ENCODE peak calls at places on chromosomes 3 and 15, in nine cellular contexts. V is colonic mucosa, Z is thoracic aorta, W is tibial nerve, G is PC-3, O is BE2C, R is cardiac muscle cell, P is mesendoderm, H is breast epithelium. L is an unnamed sample. For H3K4me1, the result is how much of the 10 kb centered on the place peaks cover.

GRCh38 chr3:14319654-14320182 is 82.7 kb upstream of the SLC6A6 start:
- DNase-seq in Z (no peak), P (peak), W (no peak), V (peak), R (peak), G (peak), H (no peak), O (peak), L (peak)

GRCh38 chr15:100929641-100930042 is 10.5 kb downstream of the LRRK1 start:
- DNase-seq in V (no peak), Z (no peak), P (peak), R (peak), H (no peak), O (no peak), W (no peak), G (no peak), L (no peak)

GRCh38 chr3:39668420-39668819 is 141.0 kb upstream of the MYRIP start:
- DNase-seq in G (peak), R (peak), W (no peak), Z (no peak), P (peak), H (no peak), V (no peak), O (peak), L (peak)

GRCh38 chr3:150106752-150107428 is 136.2 kb upstream of the PFN2 start:
- DNase-seq in P (peak), H (no peak), G (peak), O (peak), V (no peak), Z (no peak), W (no peak), R (no peak), L (peak)

GRCh38 chr3:63980830-63981498 is 42.3 kb downstream of the PSMD6 start:
- DNase-seq in H (no peak), W (no peak), Z (no peak), V (no peak), R (no peak), O (no peak), G (no peak), P (no peak), L (no peak)

GRCh38 chr15:53351373-53351772 is 408.1 kb downstream of the WDR72 start:
- DNase-seq in O (no peak), Z (no peak), W (no peak), G (no peak), R (no peak), V (no peak), H (no peak), P (peak), L (no peak)

GRCh38 chr3:56443372-56443771 is 24.9 kb downstream of the ERC2 start:
- DNase-seq in P (no peak), W (no peak), R (no peak), Z (no peak), H (no peak), O (no peak), V (no peak), G (no peak), L (no peak)

GRCh38 chr3:143024351-143024960 is 23.1 kb downstream of the U2SURP start:
- DNase-seq in O (no peak), P (no peak), W (no peak), H (no peak), Z (no peak), R (no peak), G (no peak), V (no peak), L (no peak)

GRCh38 chr3:49724586-49724985 is 835 bp upstream of the GMPPB start:
- DNase-seq in G (no peak), Z (no peak), R (no peak), V (no peak), H (no peak), P (no peak), W (no peak), O (no peak), L (no peak)

GRCh38 chr15:95249524-95249923 is 1018.2 kb downstream of the MCTP2 start:
- DNase-seq in H (no peak), Z (no peak), V (no peak), O (no peak), G (no peak), P (no peak), W (no peak), R (no peak), L (no peak)

GRCh38 chr15:75364881-75365280 is 3.5 kb downstream of the MAN2C1 start:
- DNase-seq in H (no peak), R (no peak), Z (no peak), P (no peak), O (no peak), W (no peak), V (no peak), G (no peak), L (no peak)

GRCh38 chr3:98897701-98898100 is 3.8 kb downstream of the DCBLD2 start:
- DNase-seq in O (no peak), P (no peak), V (no peak), Z (no peak), W (no peak), G (no peak), R (no peak), H (no peak), L (no peak)

GRCh38 chr15:58521293-58521991 is 89.7 kb downstream of the LIPC start:
- DNase-seq in O (peak), V (no peak), Z (no peak), H (no peak), R (no peak), W (peak), G (peak), P (peak), L (peak)

GRCh38 chr3:196670335-196670734 is 30.8 kb downstream of the NRROS start:
- DNase-seq in H (peak), V (no peak), P (no peak), R (no peak), G (no peak), O (no peak), W (no peak), Z (no peak), L (no peak)

GRCh38 chr3:108546249-108546648 is 35.9 kb upstream of the MYH15 start:
- DNase-seq in Z (no peak), O (no peak), V (no peak), P (no peak), H (no peak), W (no peak), G (no peak), R (no peak), L (no peak)

GRCh38 chr3:119298565-119298941 is 4.4 kb downstream of the ARHGAP31 start:
- DNase-seq in P (no peak), Z (no peak), V (no peak), G (no peak), O (no peak), R (no peak), W (peak), H (no peak), L (no peak)

GRCh38 chr3:128187495-128187894 is 34.2 kb downstream of the EEFSEC start:
- DNase-seq in H (no peak), Z (no peak), W (no peak), G (no peak), R (no peak), P (no peak), V (no peak), O (no peak), L (no peak)

GRCh38 chr3:107676469-107677309 is 153.9 kb downstream of the BBX start:
- DNase-seq in O (no peak), R (peak), H (no peak), V (no peak), P (no peak), Z (no peak), G (peak), W (no peak), L (peak)

GRCh38 chr3:45604596-45604995 is 10.0 kb downstream of the LIMD1 start:
- DNase-seq in O (no peak), Z (no peak), W (no peak), P (no peak), V (no peak), G (no peak), R (no peak), H (no peak), L (no peak)

GRCh38 chr3:45604999-45605398 is 10.4 kb downstream of the LIMD1 start:
- DNase-seq in P (no peak), H (no peak), Z (no peak), R (no peak), V (no peak), W (no peak), G (no peak), O (no peak), L (no peak)

GRCh38 chr3:45606003-45606402 is 11.5 kb downstream of the LIMD1 start:
- DNase-seq in P (no peak), V (no peak), G (no peak), H (no peak), O (no peak), W (no peak), R (no peak), Z (no peak), L (no peak)

GRCh38 chr3:45604066-45604465 is 9.5 kb downstream of the LIMD1 start:
- DNase-seq in R (no peak), V (no peak), G (no peak), P (no peak), W (no peak), O (no peak), H (no peak), Z (no peak), L (no peak)

DNA sequence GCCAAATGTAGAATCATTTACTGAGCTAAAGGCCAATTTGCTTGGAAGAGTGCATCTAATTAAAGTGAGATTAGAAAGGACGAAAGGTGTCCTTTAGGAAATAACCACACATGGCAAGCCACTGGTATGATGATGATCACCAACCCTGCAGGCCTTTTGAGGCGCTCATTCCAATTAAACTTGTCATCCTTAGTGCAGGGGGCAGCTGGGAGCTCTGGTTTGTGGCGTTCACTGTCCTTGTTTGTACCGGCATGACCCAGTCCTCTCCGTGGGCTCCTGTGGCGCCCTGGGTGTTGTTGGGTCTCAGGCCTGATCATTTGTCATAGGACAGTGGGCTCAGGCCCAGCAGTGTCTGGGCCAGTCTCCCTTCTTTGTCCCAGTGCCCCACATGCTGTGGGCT is 11.0 kb downstream of the LIMD1 start:
- DNase-seq in O (no peak), V (no peak), P (no peak), Z (no peak), H (no peak), G (no peak), W (no peak), R (no peak), L (no peak)
- H3K4me1 ChIP-seq in O (under half), V (under half), P (under half), Z (half or more), H (under half), G (under half), W (under half), R (under half), L (half or more)

GRCh38 chr3:155602307-155602706 is 142.6 kb downstream of the PLCH1 start:
- DNase-seq in G (no peak), O (no peak), R (no peak), Z (no peak), W (no peak), V (no peak), H (no peak), P (no peak), L (no peak)
- H3K4me1 ChIP-seq in G (under half), O (under half), R (under half), Z (under half), W (under half), V (under half), H (under half), P (under half), L (under half)

GRCh38 chr15:52005748-52006701 is 13.0 kb upstream of the MAPK6 start:
- DNase-seq in G (peak), H (no peak), P (no peak), R (no peak), W (no peak), Z (no peak), V (no peak), O (no peak), L (no peak)
- H3K4me1 ChIP-seq in G (under half), H (under half), P (under half), R (under half), W (under half), Z (under half), V (under half), O (under half), L (under half)

DNA sequence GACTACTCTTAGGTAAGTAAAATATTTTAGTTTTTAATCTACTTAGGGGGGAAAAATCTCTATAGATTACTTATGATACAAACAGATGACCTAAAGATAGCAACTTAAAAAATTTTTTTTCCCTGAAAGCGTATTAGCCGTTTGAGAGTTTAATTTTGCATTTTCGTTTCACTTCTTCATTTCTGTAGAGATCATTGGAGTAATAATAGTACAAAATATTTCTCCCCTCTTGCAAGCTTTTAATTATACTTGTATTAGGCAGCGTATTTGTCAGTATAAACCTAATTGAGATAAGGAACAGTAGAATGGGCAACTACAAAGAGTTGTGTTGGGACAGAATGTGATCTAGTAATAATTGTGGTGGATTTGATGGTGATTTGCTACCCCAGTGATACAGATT is 10.3 kb downstream of the SKIL start:
- DNase-seq in V (no peak), P (no peak), R (no peak), W (no peak), H (no peak), G (no peak), O (no peak), Z (no peak), L (no peak)
- H3K4me1 ChIP-seq in V (under half), P (under half), R (under half), W (under half), H (under half), G (under half), O (under half), Z (half or more), L (under half)

GRCh38 chr15:73628102-73628501 is 5.1 kb downstream of the NPTN start:
- DNase-seq in V (no peak), G (no peak), P (no peak), R (no peak), W (no peak), H (no peak), Z (no peak), O (no peak), L (no peak)
- H3K4me1 ChIP-seq in V (under half), G (half or more), P (under half), R (under half), W (under half), H (under half), Z (half or more), O (under half), L (under half)

GRCh38 chr3:16239082-16239770 is 25.5 kb downstream of the DPH3 start:
- DNase-seq in W (no peak), G (no peak), V (no peak), Z (no peak), O (no peak), P (no peak), R (no peak), H (no peak), L (no peak)

GRCh38 chr3:16236856-16237393 is 27.8 kb downstream of the DPH3 start:
- DNase-seq in W (no peak), R (no peak), H (no peak), G (no peak), Z (no peak), O (no peak), P (no peak), V (no peak), L (no peak)

GRCh38 chr3:16233806-16234205 is 30.9 kb downstream of the DPH3 start:
- DNase-seq in G (no peak), O (no peak), P (no peak), V (no peak), H (no peak), Z (no peak), W (no peak), R (no peak), L (no peak)

GRCh38 chr3:16234281-16234680 is 30.5 kb downstream of the DPH3 start:
- DNase-seq in H (no peak), G (no peak), P (no peak), O (no peak), W (no peak), R (no peak), Z (no peak), V (no peak), L (no peak)

GRCh38 chr3:16236030-16236639 is 28.6 kb downstream of the DPH3 start:
- DNase-seq in H (no peak), O (no peak), G (no peak), P (no peak), R (no peak), Z (no peak), V (no peak), W (no peak), L (no peak)
- H3K4me1 ChIP-seq in H (under half), O (under half), G (under half), P (under half), R (under half), Z (under half), V (under half), W (under half), L (under half)